ENCODE peak calls at places on chromosomes 3 and 15, in five cellular contexts. One of them, this sample, is unnamed.

GRCh38 chr3:40877651-40878463 is 321.4 kb upstream of the CTNNB1 start:
- DNase-seq in HepG2: peak; percentile 12
- DNase-seq in H1: no peak
- DNase-seq in HEK293T: no peak
- DNase-seq in GM12878: no peak
- DNase-seq in this sample: no peak

GRCh38 chr3:72309626-72310025 is 524.7 kb upstream of the PROK2 start:
- DNase-seq in HepG2: no peak
- DNase-seq in H1: no peak
- DNase-seq in GM12878: no peak
- DNase-seq in HEK293T: no peak
- DNase-seq in this sample: no peak

GRCh38 chr3:22606938-22607337 is 596.2 kb upstream of the UBE2E2 start:
- DNase-seq in HEK293T: no peak
- DNase-seq in HepG2: no peak
- DNase-seq in H1: no peak
- DNase-seq in GM12878: no peak
- DNase-seq in this sample: no peak

GRCh38 chr3:195148553-195148952 is 122.4 kb downstream of the XXYLT1 start:
- DNase-seq in H1: no peak
- DNase-seq in HEK293T: no peak
- DNase-seq in GM12878: no peak
- DNase-seq in HepG2: no peak
- DNase-seq in this sample: no peak

GRCh38 chr3:12798559-12799179 is 2.2 kb downstream of the CAND2 start:
- DNase-seq in H1: no peak
- DNase-seq in HepG2: no peak
- DNase-seq in HEK293T: no peak
- DNase-seq in GM12878: no peak
- DNase-seq in this sample: no peak

GRCh38 chr3:120673116-120673515 is 8.9 kb downstream of the HGD start:
- DNase-seq in GM12878: no peak
- DNase-seq in HepG2: no peak
- DNase-seq in HEK293T: no peak
- DNase-seq in H1: no peak
- DNase-seq in this sample: no peak

GRCh38 chr15:64461577-64462162 is 1.3 kb downstream of the ZNF609 start:
- DNase-seq in H1: no peak
- DNase-seq in HEK293T: peak; percentile 10
- DNase-seq in HepG2: peak; percentile 6
- DNase-seq in GM12878: no peak
- DNase-seq in this sample: no peak

GRCh38 chr3:119098620-119099222 is 47.2 kb upstream of the TEX55 start:
- DNase-seq in HEK293T: peak; percentile 33
- DNase-seq in HepG2: peak; percentile 18
- DNase-seq in H1: no peak
- DNase-seq in GM12878: no peak
- DNase-seq in this sample: no peak

GRCh38 chr3:9916734-9917680 is at the start of gene IL17RC:
- DNase-seq in H1: peak; percentile 70
- DNase-seq in HepG2: peak; percentile 83
- DNase-seq in HEK293T: peak; percentile 80
- DNase-seq in GM12878: no peak
- DNase-seq in this sample: peak; percentile 63

GRCh38 chr3:86282106-86282787 is 708.7 kb downstream of the VGLL3 start:
- DNase-seq in H1: no peak
- DNase-seq in GM12878: no peak
- DNase-seq in HEK293T: no peak
- DNase-seq in HepG2: no peak
- DNase-seq in this sample: no peak

GRCh38 chr3:156605686-156606605 is 51.0 kb upstream of the SSR3 start:
- DNase-seq in HepG2: no peak
- DNase-seq in H1: peak; percentile 41
- DNase-seq in GM12878: no peak
- DNase-seq in HEK293T: peak; percentile 22
- DNase-seq in this sample: peak; percentile 92

GRCh38 chr3:52452570-52453221 is 1.1 kb downstream of the TNNC1 start:
- DNase-seq in HEK293T: no peak
- DNase-seq in H1: no peak
- DNase-seq in GM12878: no peak
- DNase-seq in HepG2: peak; percentile 32
- DNase-seq in this sample: no peak

GRCh38 chr15:95687686-95688085 is 642.8 kb upstream of the NR2F2 start:
- DNase-seq in GM12878: no peak
- DNase-seq in HepG2: no peak
- DNase-seq in H1: no peak
- DNase-seq in HEK293T: no peak
- DNase-seq in this sample: no peak

GRCh38 chr3:169787791-169788190 is 14.6 kb downstream of the MYNN start:
- DNase-seq in H1: no peak
- DNase-seq in GM12878: no peak
- DNase-seq in HEK293T: no peak
- DNase-seq in HepG2: no peak
- DNase-seq in this sample: no peak

GRCh38 chr3:157542711-157543485 is 39.7 kb upstream of the VEPH1 start:
- DNase-seq in GM12878: no peak
- DNase-seq in H1: peak; percentile 25
- DNase-seq in HEK293T: no peak
- DNase-seq in HepG2: no peak
- DNase-seq in this sample: no peak

GRCh38 chr3:42736081-42736480 is 33.5 kb upstream of the HHATL start:
- DNase-seq in HepG2: no peak
- DNase-seq in HEK293T: no peak
- DNase-seq in GM12878: no peak
- DNase-seq in H1: no peak
- DNase-seq in this sample: no peak

GRCh38 chr15:39534996-39535395 is 45.9 kb upstream of the THBS1 start:
- DNase-seq in HepG2: no peak
- DNase-seq in HEK293T: no peak
- DNase-seq in GM12878: no peak
- DNase-seq in H1: no peak
- DNase-seq in this sample: no peak

GRCh38 chr15:29040367-29040745 is 154.6 kb downstream of the APBA2 start:
- DNase-seq in H1: no peak
- DNase-seq in HepG2: no peak
- DNase-seq in GM12878: no peak
- DNase-seq in HEK293T: no peak
- DNase-seq in this sample: no peak

GRCh38 chr3:176431073-176431472 is 766.2 kb downstream of the TBL1XR1 start:
- DNase-seq in HepG2: no peak
- DNase-seq in H1: no peak
- DNase-seq in HEK293T: no peak
- DNase-seq in GM12878: no peak
- DNase-seq in this sample: no peak

GRCh38 chr3:27644936-27645335 is 77.2 kb downstream of the EOMES start:
- DNase-seq in HepG2: no peak
- DNase-seq in GM12878: no peak
- DNase-seq in HEK293T: no peak
- DNase-seq in H1: no peak
- DNase-seq in this sample: no peak

GRCh38 chr3:57530071-57530608 is 14.0 kb downstream of the DNAH12 start:
- DNase-seq in GM12878: no peak
- DNase-seq in HepG2: no peak
- DNase-seq in HEK293T: no peak
- DNase-seq in H1: no peak
- DNase-seq in this sample: no peak

GRCh38 chr15:24823473-24823872 is 131.3 kb upstream of the SNRPN start:
- DNase-seq in GM12878: no peak
- DNase-seq in HEK293T: no peak
- DNase-seq in H1: peak; percentile 98
- DNase-seq in HepG2: no peak
- DNase-seq in this sample: peak; percentile 95

GRCh38 chr15:70910958-70911357 is 18.3 kb downstream of the LRRC49 start:
- DNase-seq in H1: no peak
- DNase-seq in HEK293T: no peak
- DNase-seq in HepG2: no peak
- DNase-seq in GM12878: no peak
- DNase-seq in this sample: no peak

GRCh38 chr15:77035999-77036471 is 34.9 kb downstream of the TSPAN3 start:
- DNase-seq in GM12878: no peak
- DNase-seq in HepG2: no peak
- DNase-seq in HEK293T: no peak
- DNase-seq in H1: no peak
- DNase-seq in this sample: no peak

GRCh38 chr3:126257174-126257573 is 76.8 kb upstream of the ALDH1L1 start:
- DNase-seq in GM12878: no peak
- DNase-seq in HepG2: no peak
- DNase-seq in H1: no peak
- DNase-seq in HEK293T: no peak
- DNase-seq in this sample: no peak

GRCh38 chr3:82643948-82644347 is 882.5 kb upstream of the GBE1 start:
- DNase-seq in H1: peak; percentile 17
- DNase-seq in HEK293T: peak; percentile 4
- DNase-seq in GM12878: no peak
- DNase-seq in HepG2: peak; percentile 10
- DNase-seq in this sample: peak; percentile 32

GRCh38 chr3:192929755-192930491 is 12.3 kb upstream of the MB21D2 start:
- DNase-seq in HEK293T: no peak
- DNase-seq in HepG2: no peak
- DNase-seq in GM12878: no peak
- DNase-seq in H1: no peak
- DNase-seq in this sample: no peak

GRCh38 chr15:66042624-66043023 is 173.3 kb downstream of the RAB11A start:
- DNase-seq in HEK293T: no peak
- DNase-seq in H1: peak; percentile 75
- DNase-seq in GM12878: no peak
- DNase-seq in HepG2: no peak
- DNase-seq in this sample: peak; percentile 85

GRCh38 chr3:9980251-9980650 is 6.4 kb downstream of the EMC3 start:
- DNase-seq in HepG2: no peak
- DNase-seq in HEK293T: no peak
- DNase-seq in GM12878: no peak
- DNase-seq in H1: no peak
- DNase-seq in this sample: no peak

GRCh38 chr3:45673273-45673672 is 15.9 kb upstream of the SACM1L start:
- DNase-seq in HepG2: no peak
- DNase-seq in GM12878: no peak
- DNase-seq in HEK293T: no peak
- DNase-seq in H1: no peak
- DNase-seq in this sample: no peak

GRCh38 chr3:30311781-30312180 is 294.6 kb upstream of the TGFBR2 start:
- DNase-seq in HepG2: no peak
- DNase-seq in HEK293T: no peak
- DNase-seq in H1: no peak
- DNase-seq in GM12878: no peak
- DNase-seq in this sample: no peak

GRCh38 chr3:27859821-27860220 is 137.7 kb upstream of the EOMES start:
- DNase-seq in HepG2: no peak
- DNase-seq in HEK293T: no peak
- DNase-seq in H1: no peak
- DNase-seq in GM12878: no peak
- DNase-seq in this sample: no peak

GRCh38 chr15:42890161-42890913 is 30.2 kb downstream of the TTBK2 start:
- DNase-seq in H1: peak; percentile 15
- DNase-seq in HepG2: peak; percentile 16
- DNase-seq in GM12878: no peak
- DNase-seq in HEK293T: no peak
- DNase-seq in this sample: peak; percentile 5

GRCh38 chr3:129360705-129361460 is 67.6 kb downstream of the EFCAB12 start:
- DNase-seq in HepG2: no peak
- DNase-seq in H1: no peak
- DNase-seq in HEK293T: no peak
- DNase-seq in GM12878: no peak
- DNase-seq in this sample: no peak

GRCh38 chr3:23859839-23860382 is 54.2 kb downstream of the UBE2E1 start:
- DNase-seq in GM12878: no peak
- DNase-seq in H1: no peak
- DNase-seq in HepG2: no peak
- DNase-seq in HEK293T: no peak
- DNase-seq in this sample: no peak

DNA sequence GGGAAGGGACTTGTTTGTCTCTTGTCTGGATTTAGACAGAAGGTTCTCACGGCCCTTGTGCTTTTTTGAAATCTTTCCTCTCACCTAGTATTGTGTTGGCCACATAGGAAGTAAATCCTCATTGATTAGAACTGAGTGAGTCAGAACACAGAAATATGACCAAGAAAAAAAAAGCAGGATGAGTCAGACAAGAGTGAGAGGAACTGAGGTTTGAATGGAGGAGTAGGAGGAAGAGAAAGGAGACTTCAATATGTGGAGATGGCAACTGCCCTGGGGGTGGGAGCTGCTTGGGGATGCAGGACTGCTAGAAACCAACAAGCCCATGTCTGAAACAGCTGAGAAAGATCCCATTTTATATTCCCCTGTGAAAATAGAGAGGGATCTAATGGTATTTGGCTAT is 194.1 kb upstream of the ZBTB20 start:
- DNase-seq in HEK293T: no peak
- DNase-seq in HepG2: no peak
- DNase-seq in GM12878: no peak
- DNase-seq in H1: no peak
- DNase-seq in this sample: no peak
- TF ChIP-seq SUZ12 in HEK293T: no peak
- TF ChIP-seq SUZ12 in HepG2: no peak
- TF ChIP-seq SUZ12 in GM12878: no peak
- TF ChIP-seq SUZ12 in H1: no peak
- TF ChIP-seq SUZ12 in this sample: no peak

GRCh38 chr15:31156226-31156625 is 54.7 kb upstream of the TRPM1 start:
- DNase-seq in H1: no peak
- DNase-seq in HepG2: no peak
- DNase-seq in HEK293T: no peak
- DNase-seq in GM12878: no peak
- DNase-seq in this sample: no peak
- TF ChIP-seq SUZ12 in H1: no peak
- TF ChIP-seq SUZ12 in HepG2: no peak
- TF ChIP-seq SUZ12 in HEK293T: no peak
- TF ChIP-seq SUZ12 in GM12878: no peak
- TF ChIP-seq SUZ12 in this sample: no peak

DNA sequence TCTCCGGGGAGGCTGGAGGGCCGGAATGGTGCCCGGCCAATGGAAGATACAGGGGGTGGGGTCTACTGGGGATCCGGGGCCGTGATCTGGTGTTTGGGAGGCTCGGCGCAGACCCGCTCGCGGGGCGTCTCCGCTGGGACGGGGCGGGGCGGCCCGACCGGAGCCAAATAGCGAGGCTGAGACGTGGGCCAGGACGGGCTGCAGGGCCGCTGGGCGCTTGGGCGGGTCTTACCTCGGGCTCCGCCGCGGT is 577 bp downstream of the MYO9A start:
- DNase-seq in GM12878: no peak
- DNase-seq in H1: peak; percentile 25
- DNase-seq in HepG2: peak; percentile 32
- DNase-seq in HEK293T: peak; percentile 61
- DNase-seq in this sample: no peak
- TF ChIP-seq SUZ12 in GM12878: no peak
- TF ChIP-seq SUZ12 in H1: no peak
- TF ChIP-seq SUZ12 in HepG2: no peak
- TF ChIP-seq SUZ12 in HEK293T: no peak
- TF ChIP-seq SUZ12 in this sample: no peak

DNA sequence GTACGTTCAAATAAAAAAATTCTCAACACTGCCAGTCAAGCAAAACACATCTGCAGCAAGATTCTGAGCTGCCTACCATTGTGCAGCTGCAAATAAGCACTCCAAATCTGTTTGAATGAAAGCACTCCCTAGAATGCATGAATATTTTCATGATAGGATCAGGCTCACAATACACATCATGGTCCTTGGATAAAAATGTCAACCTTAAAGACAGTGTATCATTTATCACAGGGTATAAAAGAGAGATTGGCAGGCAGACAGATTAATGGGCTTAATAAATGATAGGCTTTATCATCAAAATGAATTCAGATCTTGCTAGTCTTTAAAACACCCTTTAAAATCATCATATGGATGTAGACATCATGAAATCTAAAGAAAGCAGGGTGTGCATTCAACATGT is 9.2 kb downstream of the RYR3 start:
- DNase-seq in HEK293T: no peak
- DNase-seq in H1: no peak
- DNase-seq in GM12878: no peak
- DNase-seq in HepG2: no peak
- DNase-seq in this sample: no peak
- TF ChIP-seq SUZ12 in HEK293T: no peak
- TF ChIP-seq SUZ12 in H1: no peak
- TF ChIP-seq SUZ12 in GM12878: no peak
- TF ChIP-seq SUZ12 in HepG2: no peak
- TF ChIP-seq SUZ12 in this sample: no peak